ENCODE peak calls at places on chromosomes 6 and 20, in six cellular contexts. One of them, this sample, is unnamed.

GRCh38 chr6:25922301-25922700 is 8.2 kb downstream of the SLC17A2 start:
- DNase-seq in sigmoid colon: no peak
- DNase-seq in suprapubic skin: no peak
- DNase-seq in HepG2: no peak
- DNase-seq in H1: no peak
- DNase-seq in A549: no peak
- DNase-seq in this sample: no peak

GRCh38 chr6:57324538-57324937 is 7.1 kb downstream of the PRIM2 start:
- DNase-seq in HepG2: no peak
- DNase-seq in suprapubic skin: no peak
- DNase-seq in A549: peak
- DNase-seq in sigmoid colon: no peak
- DNase-seq in H1: no peak
- DNase-seq in this sample: no peak

GRCh38 chr6:147283460-147283859 is 79.2 kb downstream of the STXBP5 start:
- DNase-seq in H1: no peak
- DNase-seq in sigmoid colon: no peak
- DNase-seq in suprapubic skin: no peak
- DNase-seq in A549: no peak
- DNase-seq in HepG2: no peak
- DNase-seq in this sample: no peak

GRCh38 chr6:25042599-25042936 is 106.8 kb upstream of the RIPOR2 start:
- DNase-seq in H1: no peak
- DNase-seq in A549: no peak
- DNase-seq in HepG2: no peak
- DNase-seq in sigmoid colon: no peak
- DNase-seq in suprapubic skin: no peak
- DNase-seq in this sample: no peak

GRCh38 chr6:160952633-160953281 is 38.8 kb upstream of the MAP3K4 start:
- DNase-seq in H1: no peak
- DNase-seq in suprapubic skin: no peak
- DNase-seq in sigmoid colon: no peak
- DNase-seq in HepG2: no peak
- DNase-seq in A549: no peak
- DNase-seq in this sample: no peak

GRCh38 chr20:38757145-38757800 is 9.0 kb downstream of the ACTR5 start:
- DNase-seq in HepG2: no peak
- DNase-seq in suprapubic skin: no peak
- DNase-seq in A549: no peak
- DNase-seq in H1: no peak
- DNase-seq in sigmoid colon: no peak
- DNase-seq in this sample: no peak

GRCh38 chr6:140957334-140957733 is 1175.4 kb upstream of the GJE1 start:
- DNase-seq in A549: no peak
- DNase-seq in H1: no peak
- DNase-seq in HepG2: no peak
- DNase-seq in suprapubic skin: no peak
- DNase-seq in sigmoid colon: no peak
- DNase-seq in this sample: no peak

GRCh38 chr6:21999012-21999528 is 297.8 kb downstream of the PRL start:
- DNase-seq in H1: no peak
- DNase-seq in HepG2: no peak
- DNase-seq in suprapubic skin: no peak
- DNase-seq in sigmoid colon: no peak
- DNase-seq in A549: no peak
- DNase-seq in this sample: no peak

GRCh38 chr20:16615199-16615598 is 42.0 kb upstream of the KIF16B start:
- DNase-seq in H1: no peak
- DNase-seq in A549: no peak
- DNase-seq in sigmoid colon: no peak
- DNase-seq in suprapubic skin: no peak
- DNase-seq in HepG2: no peak
- DNase-seq in this sample: no peak

GRCh38 chr20:58233393-58233792 is 4.9 kb upstream of the ANKRD60 start:
- DNase-seq in H1: no peak
- DNase-seq in A549: no peak
- DNase-seq in sigmoid colon: no peak
- DNase-seq in suprapubic skin: no peak
- DNase-seq in HepG2: no peak
- DNase-seq in this sample: no peak

GRCh38 chr6:46098678-46099077 is 31.1 kb upstream of the ENPP4 start:
- DNase-seq in A549: no peak
- DNase-seq in sigmoid colon: no peak
- DNase-seq in suprapubic skin: peak
- DNase-seq in HepG2: peak
- DNase-seq in H1: no peak
- DNase-seq in this sample: peak

GRCh38 chr20:37611346-37611745 is 82.5 kb upstream of the CTNNBL1 start:
- DNase-seq in A549: no peak
- DNase-seq in HepG2: no peak
- DNase-seq in H1: no peak
- DNase-seq in suprapubic skin: no peak
- DNase-seq in sigmoid colon: no peak
- DNase-seq in this sample: no peak

GRCh38 chr6:53417141-53417540 is 68.4 kb upstream of the ELOVL5 start:
- DNase-seq in A549: no peak
- DNase-seq in suprapubic skin: no peak
- DNase-seq in H1: no peak
- DNase-seq in sigmoid colon: no peak
- DNase-seq in HepG2: no peak
- DNase-seq in this sample: no peak

GRCh38 chr6:21479140-21479539 is 114.4 kb upstream of the SOX4 start:
- DNase-seq in sigmoid colon: no peak
- DNase-seq in A549: no peak
- DNase-seq in H1: no peak
- DNase-seq in suprapubic skin: no peak
- DNase-seq in HepG2: no peak
- DNase-seq in this sample: no peak

GRCh38 chr6:33676416-33677152 is 34.9 kb downstream of the UQCC2 start:
- DNase-seq in A549: no peak
- DNase-seq in suprapubic skin: no peak
- DNase-seq in HepG2: no peak
- DNase-seq in sigmoid colon: no peak
- DNase-seq in H1: no peak
- DNase-seq in this sample: no peak

GRCh38 chr6:68559052-68559451 is 76.0 kb upstream of the ADGRB3 start:
- DNase-seq in H1: no peak
- DNase-seq in sigmoid colon: no peak
- DNase-seq in suprapubic skin: no peak
- DNase-seq in HepG2: no peak
- DNase-seq in A549: no peak
- DNase-seq in this sample: no peak

GRCh38 chr6:28807682-28808280 is 116.0 kb downstream of the TRIM27 start:
- DNase-seq in A549: peak
- DNase-seq in H1: peak
- DNase-seq in sigmoid colon: no peak
- DNase-seq in HepG2: peak
- DNase-seq in suprapubic skin: no peak
- DNase-seq in this sample: no peak

GRCh38 chr20:8094845-8095244 is 37.2 kb upstream of the PLCB1 start:
- DNase-seq in suprapubic skin: no peak
- DNase-seq in H1: no peak
- DNase-seq in sigmoid colon: no peak
- DNase-seq in A549: peak
- DNase-seq in HepG2: peak
- DNase-seq in this sample: no peak

GRCh38 chr20:57573176-57573575 is 12.3 kb downstream of the PCK1 start:
- DNase-seq in suprapubic skin: no peak
- DNase-seq in sigmoid colon: no peak
- DNase-seq in HepG2: no peak
- DNase-seq in H1: no peak
- DNase-seq in A549: no peak
- DNase-seq in this sample: no peak

GRCh38 chr20:59620860-59621485 is 16.6 kb downstream of the PHACTR3 start:
- DNase-seq in suprapubic skin: no peak
- DNase-seq in sigmoid colon: no peak
- DNase-seq in HepG2: no peak
- DNase-seq in A549: no peak
- DNase-seq in H1: no peak
- DNase-seq in this sample: no peak

GRCh38 chr6:31558631-31559500 is 11.5 kb downstream of the NFKBIL1 start:
- DNase-seq in H1: no peak
- DNase-seq in sigmoid colon: peak
- DNase-seq in suprapubic skin: no peak
- DNase-seq in A549: no peak
- DNase-seq in HepG2: no peak
- DNase-seq in this sample: no peak

GRCh38 chr6:31559606-31559957 is 12.2 kb downstream of the NFKBIL1 start:
- DNase-seq in H1: no peak
- DNase-seq in sigmoid colon: no peak
- DNase-seq in suprapubic skin: no peak
- DNase-seq in HepG2: no peak
- DNase-seq in A549: no peak
- DNase-seq in this sample: no peak

GRCh38 chr6:31560697-31561058 is 11.4 kb upstream of the LTA start:
- DNase-seq in HepG2: no peak
- DNase-seq in A549: no peak
- DNase-seq in H1: no peak
- DNase-seq in sigmoid colon: no peak
- DNase-seq in suprapubic skin: no peak
- DNase-seq in this sample: no peak

GRCh38 chr6:31558318-31558625 is 10.9 kb downstream of the NFKBIL1 start:
- DNase-seq in HepG2: no peak
- DNase-seq in H1: no peak
- DNase-seq in sigmoid colon: no peak
- DNase-seq in A549: no peak
- DNase-seq in suprapubic skin: no peak
- DNase-seq in this sample: no peak

DNA sequence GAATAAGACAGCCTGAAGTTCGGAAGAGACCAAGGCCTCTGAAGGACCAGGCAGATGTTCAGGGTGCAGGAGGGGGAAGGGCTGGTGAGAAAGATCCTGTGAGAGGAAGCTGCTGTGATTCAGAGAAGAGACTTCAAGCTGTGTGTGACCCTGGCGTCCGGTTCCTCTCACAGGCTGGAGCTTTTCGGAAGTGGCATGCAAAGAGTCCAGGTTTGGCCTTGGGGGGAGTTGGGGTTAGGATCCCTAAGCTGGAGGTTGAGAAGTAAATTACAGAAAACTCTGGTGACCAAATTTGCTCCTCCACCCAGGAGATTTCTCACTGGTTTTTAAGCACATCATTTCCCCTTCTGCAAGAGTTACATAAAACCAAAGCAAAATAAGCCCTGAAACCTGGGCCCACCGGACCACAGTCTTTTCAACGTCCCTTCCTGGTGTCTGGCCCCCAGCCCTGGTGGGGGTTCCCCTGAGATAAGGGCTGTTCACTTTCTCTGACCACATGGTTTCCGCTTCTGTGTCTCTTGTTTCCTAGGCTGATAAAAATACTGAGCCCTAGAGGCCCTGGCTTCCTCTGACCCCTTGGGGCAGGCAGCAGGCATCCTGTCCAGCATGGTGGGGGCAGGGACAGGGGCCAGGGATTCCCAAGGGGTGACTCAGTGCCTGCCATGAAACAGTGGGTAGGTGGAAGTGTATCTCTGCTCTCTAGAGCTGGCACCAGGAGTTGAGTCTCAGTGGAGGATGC is 12.0 kb upstream of the LTA start:
- DNase-seq in sigmoid colon: peak
- DNase-seq in A549: peak
- DNase-seq in HepG2: no peak
- DNase-seq in H1: no peak
- DNase-seq in suprapubic skin: no peak
- DNase-seq in this sample: no peak
- TF ChIP-seq EP300 in sigmoid colon: no peak
- TF ChIP-seq EP300 in A549: no peak
- TF ChIP-seq EP300 in HepG2: no peak
- TF ChIP-seq EP300 in H1: no peak
- TF ChIP-seq EP300 in suprapubic skin: no peak
- TF ChIP-seq EP300 in this sample: no peak

GRCh38 chr6:85392379-85392778 is 57.5 kb upstream of the NT5E start:
- DNase-seq in A549: no peak
- DNase-seq in suprapubic skin: no peak
- DNase-seq in H1: no peak
- DNase-seq in HepG2: no peak
- DNase-seq in sigmoid colon: no peak
- DNase-seq in this sample: no peak

GRCh38 chr6:85388531-85388930 is 61.4 kb upstream of the NT5E start:
- DNase-seq in HepG2: no peak
- DNase-seq in H1: no peak
- DNase-seq in sigmoid colon: no peak
- DNase-seq in A549: no peak
- DNase-seq in suprapubic skin: no peak
- DNase-seq in this sample: no peak

GRCh38 chr6:85389180-85389797 is 60.6 kb upstream of the NT5E start:
- DNase-seq in suprapubic skin: no peak
- DNase-seq in sigmoid colon: no peak
- DNase-seq in A549: no peak
- DNase-seq in H1: no peak
- DNase-seq in HepG2: no peak
- DNase-seq in this sample: no peak

GRCh38 chr6:85390775-85391174 is 59.1 kb upstream of the NT5E start:
- DNase-seq in sigmoid colon: no peak
- DNase-seq in H1: no peak
- DNase-seq in HepG2: no peak
- DNase-seq in A549: peak
- DNase-seq in suprapubic skin: no peak
- DNase-seq in this sample: no peak

GRCh38 chr6:85390105-85390728 is 59.7 kb upstream of the NT5E start:
- DNase-seq in HepG2: peak
- DNase-seq in A549: peak
- DNase-seq in H1: no peak
- DNase-seq in suprapubic skin: no peak
- DNase-seq in sigmoid colon: no peak
- DNase-seq in this sample: no peak
- TF ChIP-seq POLR2A in HepG2: no peak
- TF ChIP-seq POLR2A in A549: no peak
- TF ChIP-seq POLR2A in H1: no peak
- TF ChIP-seq POLR2A in suprapubic skin: no peak
- TF ChIP-seq POLR2A in sigmoid colon: no peak
- TF ChIP-seq POLR2A in this sample: no peak

GRCh38 chr20:31675828-31676533 is 38.3 kb downstream of the COX4I2 start:
- DNase-seq in suprapubic skin: no peak
- DNase-seq in A549: no peak
- DNase-seq in sigmoid colon: no peak
- DNase-seq in HepG2: no peak
- DNase-seq in H1: no peak
- DNase-seq in this sample: no peak
- TF ChIP-seq EP300 in suprapubic skin: no peak
- TF ChIP-seq EP300 in A549: no peak
- TF ChIP-seq EP300 in sigmoid colon: no peak
- TF ChIP-seq EP300 in HepG2: no peak
- TF ChIP-seq EP300 in H1: no peak
- TF ChIP-seq EP300 in this sample: no peak

DNA sequence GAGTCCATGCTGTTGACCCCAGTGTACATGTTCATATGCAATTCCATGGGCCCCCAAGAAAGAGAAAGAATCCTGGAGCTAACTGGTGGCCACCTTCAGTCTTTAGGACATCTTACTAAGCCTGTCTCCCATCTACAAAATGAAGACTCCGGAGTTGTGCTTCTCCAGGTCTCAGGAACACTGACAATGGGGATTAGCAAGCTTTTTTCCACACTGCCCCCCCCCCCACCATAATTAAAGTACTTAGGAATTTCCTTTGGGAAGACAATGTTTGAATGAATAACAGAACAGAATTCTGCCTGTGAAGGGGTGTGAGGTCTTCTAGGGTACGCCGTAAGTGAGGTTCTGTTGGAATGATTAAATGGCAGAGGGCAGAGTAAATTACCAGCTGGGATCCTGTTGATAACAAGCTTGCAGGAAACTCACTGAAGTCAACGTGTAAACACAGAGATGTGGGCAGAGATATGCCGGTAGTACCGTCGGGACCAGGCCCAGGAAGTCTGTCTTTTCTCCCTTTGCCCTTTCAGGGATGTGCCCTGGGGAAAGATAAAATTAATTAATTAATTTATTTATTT is 63.1 kb downstream of the ANKRD6 start:
- DNase-seq in H1: no peak
- DNase-seq in HepG2: no peak
- DNase-seq in A549: no peak
- DNase-seq in sigmoid colon: no peak
- DNase-seq in suprapubic skin: no peak
- DNase-seq in this sample: no peak
- TF ChIP-seq POLR2A in H1: no peak
- TF ChIP-seq POLR2A in HepG2: no peak
- TF ChIP-seq POLR2A in A549: no peak
- TF ChIP-seq POLR2A in sigmoid colon: no peak
- TF ChIP-seq POLR2A in suprapubic skin: no peak
- TF ChIP-seq POLR2A in this sample: no peak